ENCODE peak calls at places on chromosomes 2 and 18, in eight cellular contexts. C is esophagus squamous epithelium, E is K562, Z is right atrium auricular region, F is spleen, T is neural progenitor cell, B is tibial nerve, Q is ovary. M is an unnamed sample.

GRCh38 chr2:24986397-24986796 is 14.6 kb upstream of the DNAJC27 start:
- DNase-seq in Z (no peak), F (no peak), Q (no peak), T (no peak), E (no peak), C (no peak), B (no peak), M (peak; percentile 20)

GRCh38 chr2:144430722-144431163 is 89.2 kb downstream of the ZEB2 start:
- DNase-seq in F (no peak), E (no peak), C (no peak), T (no peak), Z (no peak), Q (peak; percentile 60), B (no peak), M (no peak)

GRCh38 chr2:109144271-109144670 is 15.3 kb downstream of the SH3RF3 start:
- DNase-seq in Z (no peak), B (no peak), E (no peak), F (no peak), T (no peak), Q (no peak), C (no peak), M (no peak)

GRCh38 chr2:192184349-192184748 is 10.4 kb downstream of the TMEFF2 start:
- DNase-seq in B (no peak), Z (no peak), C (no peak), Q (no peak), E (no peak), T (no peak), F (no peak), M (no peak)

GRCh38 chr2:236758406-236758805 is 188.8 kb downstream of the ACKR3 start:
- DNase-seq in B (no peak), E (no peak), Z (no peak), Q (no peak), F (no peak), C (no peak), T (no peak), M (no peak)

GRCh38 chr18:4060427-4061281 is 394.5 kb downstream of the DLGAP1 start:
- DNase-seq in E (no peak), Q (no peak), C (no peak), B (no peak), T (no peak), F (no peak), Z (no peak), M (no peak)

GRCh38 chr2:177273456-177273855 is 8.9 kb upstream of the NFE2L2 start:
- DNase-seq in Q (no peak), B (no peak), C (no peak), E (no peak), Z (no peak), T (no peak), F (no peak), M (no peak)

GRCh38 chr2:217325251-217325650 is 465.4 kb upstream of the TNP1 start:
- DNase-seq in Z (no peak), B (no peak), T (no peak), Q (no peak), E (no peak), C (no peak), F (no peak), M (no peak)

GRCh38 chr2:168904358-168904757 is 3.3 kb downstream of the G6PC2 start:
- DNase-seq in F (no peak), Q (no peak), B (no peak), C (no peak), Z (no peak), T (no peak), E (no peak), M (no peak)

GRCh38 chr2:60302377-60303126 is 250.9 kb downstream of the BCL11A start:
- DNase-seq in Q (no peak), C (no peak), E (no peak), F (no peak), B (no peak), Z (no peak), T (no peak), M (no peak)
- TF ChIP-seq CTCF in Q (no peak), C (no peak), E (no peak), F (no peak), B (no peak), Z (no peak), T (no peak), M (no peak)

GRCh38 chr2:9753276-9753600 is 90.0 kb upstream of the TAF1B start:
- DNase-seq in F (no peak), C (no peak), E (peak; percentile 57), Z (peak; percentile 86), T (peak; percentile 42), Q (no peak), B (no peak), M (peak; percentile 57)

GRCh38 chr2:9754532-9754887 is 88.8 kb upstream of the TAF1B start:
- DNase-seq in E (no peak), F (no peak), Z (no peak), T (no peak), B (no peak), C (no peak), Q (no peak), M (no peak)

GRCh38 chr2:9753665-9754531 is 89.4 kb upstream of the TAF1B start:
- DNase-seq in Z (no peak), C (no peak), E (peak; percentile 74), T (no peak), F (no peak), B (no peak), Q (no peak), M (no peak)

GRCh38 chr2:9751831-9752230 is 91.4 kb upstream of the TAF1B start:
- DNase-seq in Q (no peak), Z (no peak), C (no peak), E (no peak), F (no peak), B (no peak), T (no peak), M (no peak)

GRCh38 chr2:9752441-9753275 is 90.6 kb upstream of the TAF1B start:
- DNase-seq in Z (no peak), Q (no peak), B (no peak), E (peak; percentile 65), C (no peak), F (no peak), T (no peak), M (peak; percentile 35)
- H3K4me1 ChIP-seq in Z (peaks cover 34% of the 10 kb centered on the region), Q (no peaks in the 10 kb centered on the region), B (no peaks in the 10 kb centered on the region), E (peaks cover 41% of the 10 kb centered on the region), C (peaks cover 53% of the 10 kb centered on the region), F (peaks cover 37% of the 10 kb centered on the region), T (peaks cover 26% of the 10 kb centered on the region), M (peaks cover 16% of the 10 kb centered on the region)

GRCh38 chr2:28422903-28423741 is 30.5 kb downstream of the FOSL2 start:
- DNase-seq in Z (no peak), F (no peak), C (no peak), T (no peak), B (no peak), Q (no peak), E (no peak), M (no peak)

GRCh38 chr2:28420717-28421116 is 28.1 kb downstream of the FOSL2 start:
- DNase-seq in B (no peak), C (no peak), Z (no peak), E (no peak), F (no peak), T (no peak), Q (no peak), M (no peak)

GRCh38 chr2:28415715-28416114 is 23.1 kb downstream of the FOSL2 start:
- DNase-seq in Q (no peak), Z (no peak), B (no peak), F (no peak), C (no peak), E (no peak), T (no peak), M (no peak)

GRCh38 chr2:28419003-28419704 is 26.5 kb downstream of the FOSL2 start:
- DNase-seq in Z (no peak), T (peak; percentile 34), B (no peak), C (no peak), F (no peak), E (no peak), Q (no peak), M (no peak)

DNA sequence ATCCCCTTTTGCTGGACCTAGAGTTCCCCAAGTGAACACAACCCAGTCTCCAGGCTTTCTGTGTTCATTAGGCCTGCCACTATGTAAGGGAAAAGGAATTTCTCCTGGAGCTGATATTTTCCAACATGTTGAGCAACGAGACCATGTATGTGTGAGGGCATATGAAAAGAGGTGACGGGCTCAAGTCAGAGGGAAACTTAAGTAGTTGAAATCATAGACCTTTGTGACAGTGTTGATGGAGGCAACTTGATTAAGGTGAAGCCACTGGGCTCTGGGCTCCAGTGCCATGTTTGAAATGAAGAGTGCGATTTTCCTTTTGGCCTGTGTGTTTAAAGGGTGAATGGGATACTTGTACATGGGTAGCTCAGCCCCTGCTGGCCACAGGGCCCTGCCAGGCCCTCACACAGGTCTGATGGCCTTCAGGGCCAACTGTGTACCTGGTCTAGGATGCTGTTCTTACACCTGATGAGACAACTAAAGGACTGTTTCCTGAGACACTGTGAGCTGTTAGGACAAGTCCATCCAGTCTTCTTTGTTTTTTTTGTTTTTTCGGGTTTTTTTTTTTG is 27.1 kb downstream of the FOSL2 start:
- DNase-seq in Q (no peak), C (no peak), F (no peak), Z (no peak), E (no peak), B (no peak), T (no peak), M (no peak)
- TF ChIP-seq CTCF in Q (no peak), C (no peak), F (no peak), Z (no peak), E (peak; percentile 5), B (no peak), T (no peak), M (no peak)

DNA sequence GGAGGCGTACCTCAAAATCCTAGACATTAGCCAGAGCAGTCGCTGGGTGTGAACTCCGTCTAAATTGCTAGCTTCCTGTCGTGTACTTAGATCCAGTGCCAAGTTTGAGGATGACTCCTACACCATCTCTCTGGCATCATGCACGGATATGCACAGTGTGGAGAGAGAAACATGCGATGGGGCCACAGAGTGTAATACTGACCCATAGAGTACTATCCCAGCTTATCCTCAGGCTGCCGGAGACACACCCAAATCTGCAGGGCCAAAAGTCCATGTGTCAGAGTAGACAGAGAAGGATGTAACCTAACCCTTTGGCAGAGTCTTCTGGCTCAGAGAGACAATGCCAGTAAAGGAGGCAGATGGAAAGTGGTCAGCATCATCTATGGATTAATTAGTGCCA is 84.2 kb downstream of the ARL4C start:
- DNase-seq in T (no peak), C (no peak), B (no peak), F (no peak), E (no peak), Z (no peak), Q (no peak), M (no peak)
- H3K4me1 ChIP-seq in T (peaks cover 33% of the 10 kb centered on the region), C (no peaks in the 10 kb centered on the region), B (no peaks in the 10 kb centered on the region), F (peaks cover 9% of the 10 kb centered on the region), E (no peaks in the 10 kb centered on the region), Z (no peaks in the 10 kb centered on the region), Q (no peaks in the 10 kb centered on the region), M (no peaks in the 10 kb centered on the region)

GRCh38 chr2:208090420-208090819 is 33.9 kb downstream of the CRYGD start:
- DNase-seq in F (no peak), B (no peak), T (no peak), E (no peak), Z (no peak), C (no peak), Q (no peak), M (no peak)
- TF ChIP-seq CTCF in F (no peak), B (no peak), T (no peak), E (no peak), Z (no peak), C (no peak), Q (no peak), M (no peak)

GRCh38 chr18:9113468-9114149 is 11.1 kb downstream of the NDUFV2 start:
- DNase-seq in Z (no peak), E (no peak), F (no peak), B (no peak), Q (no peak), T (no peak), C (no peak), M (no peak)
- H3K4me1 ChIP-seq in Z (peaks cover 65% of the 10 kb centered on the region), E (peaks cover 11% of the 10 kb centered on the region), F (peaks cover 97% of the 10 kb centered on the region), B (no peaks in the 10 kb centered on the region), Q (peaks cover 12% of the 10 kb centered on the region), T (peaks cover 19% of the 10 kb centered on the region), C (peaks cover 62% of the 10 kb centered on the region), M (peaks cover 74% of the 10 kb centered on the region)